ENCODE peak calls at places on chromosomes 6 and 20, in four cellular contexts. D is HepG2, M is H1, A is T47D. Q is an unnamed sample.

GRCh38 chr6:97275809-97276208 is 7.2 kb downstream of the MMS22L start:
- DNase-seq in M (no peak), A (no peak), D (no peak), Q (no peak)

GRCh38 chr6:44580901-44581300 is 193.4 kb downstream of the CDC5L start:
- DNase-seq in A (no peak), D (no peak), M (no peak), Q (no peak)

GRCh38 chr6:30612687-30613248 is 4.3 kb downstream of the PPP1R10 start:
- DNase-seq in D (no peak), M (no peak), A (no peak), Q (no peak)

GRCh38 chr6:30781697-30782424 is 37.5 kb upstream of the IER3 start:
- DNase-seq in D (peak; percentile 96), A (no peak), M (no peak), Q (peak; percentile 94)

GRCh38 chr20:9359561-9360308 is 154.7 kb upstream of the LAMP5 start:
- DNase-seq in M (no peak), D (peak; percentile 67), A (peak; percentile 37), Q (peak; percentile 46)

GRCh38 chr6:107113460-107114212 is 1.7 kb downstream of the BEND3 start:
- DNase-seq in M (no peak), D (no peak), A (no peak), Q (no peak)

GRCh38 chr6:14337157-14337556 is 219.6 kb downstream of the CD83 start:
- DNase-seq in A (no peak), D (no peak), M (no peak), Q (no peak)

GRCh38 chr6:45949256-45949655 is 66.4 kb downstream of the CLIC5 start:
- DNase-seq in D (no peak), M (no peak), A (no peak), Q (no peak)

GRCh38 chr6:56827908-56828649 is 126.8 kb upstream of the BEND6 start:
- DNase-seq in M (no peak), A (no peak), D (no peak), Q (no peak)

GRCh38 chr6:43495409-43495941 is 14.7 kb downstream of the LRRC73 start:
- DNase-seq in A (no peak), D (peak; percentile 41), M (no peak), Q (no peak)

GRCh38 chr20:7843613-7844012 is 96.6 kb downstream of the HAO1 start:
- DNase-seq in M (no peak), A (no peak), D (no peak), Q (no peak)

GRCh38 chr6:79737172-79737571 is 106.0 kb downstream of the SH3BGRL2 start:
- DNase-seq in M (no peak), A (no peak), D (no peak), Q (no peak)

GRCh38 chr6:6006428-6007310 is at the start of gene NRN1:
- DNase-seq in A (no peak), M (no peak), D (no peak), Q (no peak)

GRCh38 chr6:26065952-26066380 is 21.3 kb upstream of the HFE start:
- DNase-seq in M (no peak), D (peak; percentile 96), A (no peak), Q (peak; percentile 79)

GRCh38 chr6:12276332-12276943 is 13.7 kb upstream of the EDN1 start:
- DNase-seq in D (no peak), M (no peak), A (no peak), Q (no peak)

GRCh38 chr20:44496976-44497375 is 21.3 kb downstream of the TTPAL start:
- DNase-seq in A (no peak), M (peak; percentile 13), D (no peak), Q (peak; percentile 39)

GRCh38 chr6:10547809-10548208 is 26.7 kb downstream of the GCNT2 start:
- DNase-seq in M (no peak), D (no peak), A (no peak), Q (no peak)

GRCh38 chr6:131968672-131969071 is 17.5 kb upstream of the CCN2 start:
- DNase-seq in D (no peak), M (no peak), A (no peak), Q (no peak)

GRCh38 chr20:16027710-16028109 is 545.5 kb downstream of the KIF16B start:
- DNase-seq in A (no peak), M (no peak), D (no peak), Q (no peak)

GRCh38 chr20:46128310-46129151 is 10.4 kb downstream of the CD40 start:
- DNase-seq in D (peak; percentile 23), A (no peak), M (no peak), Q (no peak)

GRCh38 chr20:59305898-59306640 is 5.7 kb downstream of the EDN3 start:
- DNase-seq in D (no peak), M (no peak), A (no peak), Q (no peak)

GRCh38 chr6:65546894-65547293 is 160.1 kb downstream of the EYS start:
- DNase-seq in A (no peak), D (no peak), M (no peak), Q (no peak)

GRCh38 chr6:4972438-4972837 is 31.4 kb downstream of the RPP40 start:
- DNase-seq in A (no peak), M (no peak), D (no peak), Q (no peak)

GRCh38 chr6:157982297-157982579 is 575 bp downstream of the SYNJ2 start:
- DNase-seq in A (no peak), M (no peak), D (peak; percentile 62), Q (no peak)
- TF ChIP-seq JUND in A (no peak), M (no peak), D (peak; percentile 2), Q (no peak)

GRCh38 chr20:37800618-37801017 is 102.3 kb upstream of the VSTM2L start:
- DNase-seq in M (no peak), A (no peak), D (no peak), Q (no peak)

GRCh38 chr20:37801921-37802320 is 101.0 kb upstream of the VSTM2L start:
- DNase-seq in A (no peak), M (no peak), D (no peak), Q (no peak)

GRCh38 chr20:37804584-37805566 is 98.1 kb upstream of the VSTM2L start:
- DNase-seq in D (no peak), M (no peak), A (no peak), Q (no peak)

GRCh38 chr20:37807491-37807890 is 95.4 kb upstream of the VSTM2L start:
- DNase-seq in M (no peak), A (no peak), D (no peak), Q (no peak)

DNA sequence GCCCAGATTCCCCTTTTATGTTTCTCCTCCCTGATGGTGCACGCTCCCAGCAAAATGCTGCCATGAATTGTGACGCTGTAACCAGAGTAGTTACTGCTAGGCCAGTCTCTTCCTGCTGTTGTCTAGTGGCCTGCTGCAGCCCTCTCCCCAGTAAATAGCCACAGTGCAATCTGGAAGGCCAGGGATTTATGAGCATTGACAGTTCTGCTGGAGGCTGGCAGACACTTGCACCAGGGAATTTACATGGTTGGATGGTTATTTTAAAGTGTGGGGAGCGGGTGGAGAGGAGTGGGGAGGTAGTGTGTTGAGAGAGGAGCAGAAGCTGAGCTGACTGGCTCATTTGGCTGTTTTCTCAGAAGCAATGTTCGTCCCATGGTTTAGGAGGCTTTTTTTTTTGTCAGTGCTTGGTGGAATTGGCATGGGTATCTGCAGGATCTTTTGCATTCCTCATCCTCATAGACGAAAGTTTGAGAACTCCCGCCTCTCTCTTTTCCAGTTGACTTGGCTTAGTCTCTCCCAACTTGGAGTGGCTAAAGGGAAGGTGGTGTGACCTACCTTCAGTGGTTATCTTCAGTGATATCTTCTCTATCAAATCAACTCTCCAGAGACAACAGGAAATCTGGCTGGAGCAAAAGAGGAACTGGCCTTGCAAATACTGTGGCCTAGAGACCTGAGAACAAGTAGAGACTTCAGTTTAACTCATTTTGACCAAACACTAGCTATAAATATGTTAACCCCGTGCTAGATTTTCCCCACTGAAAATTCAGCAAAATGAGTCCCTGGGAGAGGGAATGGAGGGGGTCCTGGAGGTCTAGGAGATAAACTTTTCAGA is 99.2 kb upstream of the VSTM2L start:
- DNase-seq in M (no peak), A (no peak), D (no peak), Q (no peak)
- TF ChIP-seq JUND in M (no peak), A (no peak), D (no peak), Q (no peak)

GRCh38 chr6:49915035-49915434 is 48.7 kb upstream of the CRISP1 start:
- DNase-seq in M (no peak), A (no peak), D (no peak), Q (no peak)

GRCh38 chr6:49912193-49912592 is 45.9 kb upstream of the CRISP1 start:
- DNase-seq in A (no peak), D (no peak), M (no peak), Q (no peak)

GRCh38 chr6:49911252-49911651 is 44.9 kb upstream of the CRISP1 start:
- DNase-seq in D (no peak), A (no peak), M (no peak), Q (no peak)

GRCh38 chr6:49909508-49910047 is 43.2 kb upstream of the CRISP1 start:
- DNase-seq in D (no peak), M (no peak), A (no peak), Q (no peak)

DNA sequence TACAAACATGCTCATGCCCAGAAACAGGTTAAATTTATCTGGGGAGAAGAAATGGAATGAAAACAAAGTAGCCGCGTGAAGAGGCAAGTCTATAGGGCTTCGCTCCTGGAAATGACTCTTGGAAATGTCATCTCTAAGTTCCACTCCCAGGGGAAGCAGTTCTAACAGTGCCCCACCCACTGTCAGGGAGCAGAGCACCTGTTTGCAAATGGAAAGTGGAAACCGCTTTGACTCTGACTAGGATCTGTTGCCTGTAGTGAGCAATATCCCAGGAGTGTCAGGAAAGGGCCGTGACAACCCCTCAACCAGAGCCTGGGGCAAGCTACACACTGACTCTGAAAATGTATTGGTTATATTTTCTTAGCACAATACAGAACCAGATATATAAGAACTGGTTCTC is 47.3 kb upstream of the CRISP1 start:
- DNase-seq in M (no peak), A (no peak), D (no peak), Q (no peak)
- TF ChIP-seq JUND in M (no peak), A (no peak), D (no peak), Q (no peak)

GRCh38 chr20:33191484-33191883 is 23.5 kb downstream of the BPIFA2 start:
- DNase-seq in M (no peak), A (no peak), D (no peak), Q (no peak)

GRCh38 chr20:33188421-33188820 is 20.5 kb downstream of the BPIFA2 start:
- DNase-seq in A (no peak), D (no peak), M (no peak), Q (no peak)

GRCh38 chr20:33192912-33193501 is 24.1 kb upstream of the BPIFA3 start:
- DNase-seq in D (no peak), M (no peak), A (peak; percentile 33), Q (no peak)

GRCh38 chr20:33187491-33187890 is 19.5 kb downstream of the BPIFA2 start:
- DNase-seq in M (no peak), D (no peak), A (no peak), Q (no peak)

DNA sequence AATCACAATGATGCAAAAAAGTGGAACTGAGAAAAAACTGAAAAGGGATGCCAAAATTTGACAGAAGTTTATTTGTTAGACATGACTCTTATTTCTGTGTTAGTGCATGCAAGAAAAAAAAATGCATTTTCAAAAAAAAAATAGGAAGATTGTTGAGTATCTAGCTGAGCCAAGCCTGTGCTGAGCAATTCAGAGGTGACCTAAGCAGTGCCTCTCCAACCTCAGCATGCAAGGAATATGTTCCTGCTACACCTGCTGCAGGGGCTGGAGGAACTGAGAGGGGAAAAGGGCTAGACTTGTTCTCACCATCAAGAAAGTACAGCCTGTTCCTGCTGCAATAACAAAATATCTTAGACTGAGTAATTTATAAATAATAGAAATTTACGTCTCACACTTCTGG is 24.0 kb downstream of the BPIFA2 start:
- DNase-seq in A (no peak), D (no peak), M (no peak), Q (no peak)
- TF ChIP-seq JUND in A (no peak), D (no peak), M (no peak), Q (no peak)

GRCh38 chr6:105384004-105384403 is 18.9 kb downstream of the PREP start:
- DNase-seq in M (no peak), A (no peak), D (no peak), Q (peak; percentile 43)
- TF ChIP-seq JUND in M (no peak), A (no peak), D (no peak), Q (peak; percentile 26)